ENCODE peak calls at places on chromosomes 3 and 15, in four cellular contexts. D is Caco-2, K is cardiac muscle cell, A is upper lobe of right lung. N is an unnamed sample.

GRCh38 chr3:114418724-114419543 is 125.1 kb downstream of the TIGIT start:
- DNase-seq in D (peak; percentile 57), K (peak; percentile 78), A (no peak), N (peak; percentile 90)

GRCh38 chr3:55795736-55796135 is 308.6 kb upstream of the WNT5A start:
- DNase-seq in D (no peak), K (no peak), A (no peak), N (no peak)

GRCh38 chr3:58569287-58570001 is 7.7 kb downstream of the FAM107A start:
- DNase-seq in D (no peak), K (no peak), A (peak; percentile 30), N (no peak)

GRCh38 chr3:194203482-194204035 is 67.6 kb downstream of the HES1 start:
- DNase-seq in D (no peak), K (no peak), A (no peak), N (no peak)

GRCh38 chr3:81451611-81452010 is 309.8 kb downstream of the GBE1 start:
- DNase-seq in D (no peak), K (peak; percentile 38), A (no peak), N (no peak)

GRCh38 chr3:68648494-68648893 is 283.9 kb downstream of the TAFA4 start:
- DNase-seq in D (no peak), K (no peak), A (no peak), N (no peak)

GRCh38 chr15:99447497-99448371 is 118.0 kb upstream of the MEF2A start:
- DNase-seq in D (no peak), K (no peak), A (peak; percentile 55), N (no peak)

GRCh38 chr15:98425173-98425572 is 223.2 kb upstream of the IGF1R start:
- DNase-seq in D (no peak), K (no peak), A (no peak), N (no peak)

GRCh38 chr15:101288905-101289513 is 6.0 kb downstream of the SNRPA1 start:
- DNase-seq in D (peak; percentile 44), K (peak; percentile 70), A (no peak), N (no peak)

GRCh38 chr3:42094992-42095391 is 3.8 kb downstream of the TRAK1 start:
- DNase-seq in D (no peak), K (no peak), A (no peak), N (no peak)

GRCh38 chr3:42092006-42092405 is 849 bp downstream of the TRAK1 start:
- DNase-seq in D (no peak), K (no peak), A (no peak), N (no peak)

GRCh38 chr3:42094128-42094527 is 3.0 kb downstream of the TRAK1 start:
- DNase-seq in D (no peak), K (no peak), A (no peak), N (no peak)

GRCh38 chr3:42088803-42089520 is 2.2 kb upstream of the TRAK1 start:
- DNase-seq in D (no peak), K (no peak), A (no peak), N (no peak)

GRCh38 chr3:42090973-42091731 is at the start of gene TRAK1:
- DNase-seq in D (no peak), K (no peak), A (no peak), N (peak; percentile 78)
- H3K4me3 ChIP-seq in D (no peak within 1 kb of the TSS), K (no peak within 1 kb of the TSS), A (peak within 1 kb of the TSS; percentile 5), N (peak within 1 kb of the TSS; percentile 38)

GRCh38 chr3:11373235-11373634 is 101.0 kb downstream of the ATG7 start:
- DNase-seq in D (no peak), K (no peak), A (no peak), N (no peak)

GRCh38 chr3:11370961-11371360 is 98.8 kb downstream of the ATG7 start:
- DNase-seq in D (no peak), K (no peak), A (no peak), N (no peak)

GRCh38 chr3:11367116-11367781 is 95.1 kb downstream of the ATG7 start:
- DNase-seq in D (no peak), K (no peak), A (no peak), N (no peak)

GRCh38 chr3:11371758-11372157 is 99.6 kb downstream of the ATG7 start:
- DNase-seq in D (no peak), K (no peak), A (no peak), N (no peak)

DNA sequence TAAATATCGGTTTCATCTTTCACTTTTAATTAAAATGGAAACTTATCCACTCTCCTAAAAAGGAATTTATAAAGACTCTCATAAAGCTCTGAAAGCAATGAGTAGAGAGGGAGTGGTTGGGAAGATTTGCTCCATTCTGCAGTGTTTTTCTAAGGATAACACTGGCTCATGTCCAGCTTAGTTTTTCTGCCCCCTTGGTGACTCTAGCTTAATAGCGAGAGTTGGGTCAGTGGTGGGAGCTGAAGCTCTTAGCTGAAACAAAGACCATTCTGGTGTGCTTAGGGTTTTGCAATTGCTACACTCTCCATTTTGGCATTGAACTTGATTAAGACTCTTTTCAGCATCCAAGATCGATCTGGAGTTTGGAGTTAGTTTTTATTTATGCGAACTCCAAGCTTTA is 97.9 kb downstream of the ATG7 start:
- DNase-seq in D (no peak), K (no peak), A (no peak), N (no peak)
- TF ChIP-seq CTCF in D (no peak), K (no peak), A (no peak), N (no peak)

GRCh38 chr3:184315871-184316661 is 1.7 kb downstream of the EIF4G1 start:
- DNase-seq in D (no peak), K (no peak), A (no peak), N (no peak)

GRCh38 chr3:184316792-184317191 is 2.4 kb downstream of the EIF4G1 start:
- DNase-seq in D (no peak), K (no peak), A (no peak), N (no peak)

GRCh38 chr3:184314700-184315505 is 497 bp downstream of the EIF4G1 start:
- DNase-seq in D (peak; percentile 72), K (peak; percentile 78), A (peak; percentile 93), N (no peak)

GRCh38 chr3:184315506-184315867 is 1.1 kb downstream of the EIF4G1 start:
- DNase-seq in D (no peak), K (no peak), A (no peak), N (no peak)

GRCh38 chr3:184317201-184317600 is 2.8 kb downstream of the EIF4G1 start:
- DNase-seq in D (no peak), K (no peak), A (no peak), N (no peak)
- H3K4me3 ChIP-seq in D (no peak overlapping the region), K (no peak overlapping the region), A (no peak overlapping the region), N (peak overlapping the region; percentile 70)

DNA sequence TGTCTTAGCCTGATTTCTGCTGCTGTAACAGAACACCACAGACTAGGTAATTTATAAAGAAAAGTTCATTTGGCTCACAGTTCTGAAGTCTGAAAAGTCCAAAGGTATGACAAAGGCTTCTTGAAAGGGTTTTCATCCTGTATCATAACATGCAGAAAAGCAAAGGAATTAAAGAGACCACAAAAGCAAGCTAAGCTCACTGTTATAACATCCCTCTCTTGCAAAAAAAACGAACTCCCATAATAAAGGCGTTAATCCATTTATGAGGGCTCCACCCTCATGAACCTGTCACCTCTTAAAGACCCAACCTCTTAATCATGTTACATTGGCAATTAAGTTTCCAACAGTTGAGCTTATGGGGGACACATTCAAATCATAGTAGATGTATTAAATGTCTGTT is 197.9 kb downstream of the PLOD2 start:
- DNase-seq in D (no peak), K (no peak), A (no peak), N (no peak)
- TF ChIP-seq CTCF in D (no peak), K (no peak), A (no peak), N (no peak)

GRCh38 chr3:177345973-177346503 is 148.8 kb upstream of the TBL1XR1 start:
- DNase-seq in D (no peak), K (no peak), A (no peak), N (no peak)
- H3K4me3 ChIP-seq in D (no peak overlapping the region), K (no peak overlapping the region), A (no peak overlapping the region), N (no peak overlapping the region)

N was measured in AG09309.